ENCODE peak calls at places on chromosomes 16 and 17, in eight cellular contexts. H is mesendoderm, O is keratinocyte, Q is dorsolateral prefrontal cortex, V is BJ, J is stomach, I is pancreas, D is hepatocyte. W is an unnamed sample.
A peak's percentile ranks its signal among the peaks of the same experiment; 100 is the strongest.

GRCh38 chr17:16171613-16172012 is 43.7 kb downstream of the NCOR1 start:
- DNase-seq in V (peak; percentile 3), H (no peak), Q (no peak), J (peak; percentile 63), D (peak; percentile 14), O (no peak), I (no peak), W (no peak)

GRCh38 chr17:67258836-67259468 is 14.0 kb upstream of the HELZ start:
- DNase-seq in I (no peak), J (no peak), H (no peak), O (no peak), V (no peak), Q (no peak), D (no peak), W (no peak)

GRCh38 chr16:67884-68789 is 4.3 kb downstream of the RHBDF1 start:
- DNase-seq in Q (no peak), O (no peak), J (no peak), H (no peak), V (no peak), D (no peak), I (peak; percentile 60), W (no peak)

GRCh38 chr16:81624718-81625543 is 154.2 kb upstream of the PLCG2 start:
- DNase-seq in D (no peak), O (peak; percentile 68), J (no peak), V (no peak), I (no peak), H (no peak), Q (no peak), W (no peak)

GRCh38 chr16:57998484-57998883 is 2.0 kb downstream of the ZNF319 start:
- DNase-seq in V (no peak), I (no peak), J (peak; percentile 46), D (peak; percentile 52), Q (no peak), O (peak; percentile 38), H (peak; percentile 85), W (no peak)

GRCh38 chr17:73697872-73698271 is 53.6 kb upstream of the SDK2 start:
- DNase-seq in J (no peak), I (no peak), H (peak; percentile 25), Q (no peak), V (no peak), D (peak; percentile 46), O (no peak), W (no peak)

GRCh38 chr16:29862884-29863668 is at the start of gene CDIPT:
- DNase-seq in O (peak; percentile 79), D (peak; percentile 97), J (peak; percentile 94), Q (peak; percentile 94), V (peak; percentile 61), I (peak; percentile 96), H (peak; percentile 98), W (peak; percentile 90)

GRCh38 chr16:4257646-4258556 is 14.9 kb downstream of the TFAP4 start:
- DNase-seq in Q (no peak), O (no peak), V (no peak), I (no peak), H (no peak), D (no peak), J (no peak), W (no peak)

GRCh38 chr16:65666132-65666869 is 544.4 kb upstream of the CDH11 start:
- DNase-seq in I (no peak), J (no peak), H (no peak), V (no peak), D (peak; percentile 70), Q (no peak), O (no peak), W (no peak)

GRCh38 chr16:68086336-68086821 is 1.2 kb downstream of the NFATC3 start:
- DNase-seq in O (no peak), V (no peak), Q (no peak), J (no peak), D (no peak), I (no peak), H (peak; percentile 44), W (no peak)

GRCh38 chr16:10922328-10923145 is 19.7 kb downstream of the DEXI start:
- DNase-seq in V (no peak), O (no peak), D (no peak), I (no peak), H (no peak), Q (no peak), J (no peak), W (no peak)

DNA sequence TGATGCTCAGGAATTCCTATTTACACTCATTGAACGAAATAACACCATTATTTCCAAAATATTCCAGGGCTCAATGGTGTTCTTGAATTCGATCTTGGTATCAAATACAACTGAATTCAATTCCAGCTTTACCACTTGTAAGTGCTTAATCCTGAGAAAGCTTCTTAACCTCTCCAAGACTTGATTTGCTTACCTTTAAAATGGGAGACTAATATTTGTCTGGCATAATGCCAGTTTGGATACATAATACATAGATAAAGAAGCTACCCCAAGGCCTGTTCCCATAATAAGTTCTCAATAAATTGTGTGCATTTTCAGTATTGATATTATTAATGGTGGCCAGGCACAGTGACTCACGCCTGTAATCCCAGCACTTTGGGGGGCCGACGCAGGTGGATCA is 368.9 kb upstream of the MAF start:
- DNase-seq in H (no peak), I (no peak), O (no peak), J (no peak), V (no peak), D (no peak), Q (no peak), W (no peak)
- H3K4me3 ChIP-seq in H (no peak overlapping the region), I (no peak overlapping the region), O (no peak overlapping the region), J (no peak overlapping the region), V (no peak overlapping the region), D (no peak overlapping the region), Q (no peak overlapping the region), W (no peak overlapping the region)

DNA sequence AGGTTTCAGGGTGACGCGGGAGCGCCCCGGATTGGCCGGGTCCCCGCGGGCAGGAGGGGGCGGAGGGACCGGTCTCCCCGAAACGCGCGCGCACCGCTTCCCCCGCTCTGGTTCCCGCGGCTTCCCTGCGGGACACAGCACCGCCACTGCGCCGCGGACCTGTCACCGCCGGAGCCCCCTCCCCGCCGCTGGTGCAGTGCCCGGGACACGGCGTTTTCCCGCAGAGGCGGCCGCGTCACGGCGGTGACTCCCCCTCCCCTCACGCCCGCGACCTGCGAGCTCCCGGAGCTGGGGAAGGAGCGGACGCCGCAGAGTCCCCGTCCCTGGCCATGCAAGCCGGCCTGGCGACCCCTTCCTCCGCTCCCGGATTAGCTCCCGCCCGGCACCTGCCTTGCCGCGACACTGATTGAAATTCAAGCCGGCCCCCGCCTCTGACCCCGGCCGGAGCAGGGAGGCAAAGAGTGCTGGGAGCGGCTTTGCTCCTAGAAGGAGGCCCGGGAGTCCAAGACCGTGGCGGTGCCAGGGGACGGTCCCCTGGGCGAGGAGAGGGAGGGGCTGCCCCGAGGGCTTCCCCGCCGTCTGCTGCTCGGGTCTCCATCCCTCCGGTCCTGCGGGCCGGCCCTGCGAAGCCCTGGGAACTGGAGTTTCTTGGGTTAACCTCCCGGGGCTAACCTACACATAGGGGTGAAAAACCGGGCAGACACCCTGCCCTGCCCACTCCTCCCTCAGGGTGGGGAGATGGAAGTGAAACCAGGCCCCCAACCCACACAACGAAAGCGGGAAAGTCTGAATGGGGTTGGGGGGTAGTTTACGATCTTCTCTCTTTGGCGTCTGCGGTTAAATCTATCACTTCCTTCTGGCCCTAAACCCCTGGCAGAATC is 997 bp downstream of the RHBDL3 start:
- DNase-seq in O (no peak), I (no peak), H (peak; percentile 65), D (no peak), Q (no peak), J (no peak), V (no peak), W (no peak)
- H3K4me3 ChIP-seq in O (peak overlapping the region; percentile 18), I (peak overlapping the region; percentile 60), H (peak overlapping the region; percentile 41), D (peak overlapping the region; percentile 52), Q (peak overlapping the region; percentile 86), J (peak overlapping the region; percentile 69), V (peak overlapping the region; percentile 25), W (peak overlapping the region; percentile 47)

GRCh38 chr16:1403036-1403435 is 11.5 kb downstream of the UNKL start:
- DNase-seq in Q (no peak), I (no peak), V (no peak), O (no peak), H (no peak), D (no peak), J (no peak), W (no peak)

GRCh38 chr16:1408171-1408837 is 6.2 kb downstream of the UNKL start:
- DNase-seq in D (peak; percentile 97), O (no peak), I (peak; percentile 98), H (peak; percentile 85), Q (peak; percentile 95), J (peak; percentile 95), V (peak; percentile 23), W (peak; percentile 60)

GRCh38 chr16:1412847-1413246 is 1.7 kb downstream of the UNKL start:
- DNase-seq in Q (no peak), D (no peak), I (no peak), J (no peak), O (no peak), V (no peak), H (no peak), W (no peak)

GRCh38 chr16:1403733-1404132 is 10.8 kb downstream of the UNKL start:
- DNase-seq in O (no peak), D (no peak), I (no peak), J (no peak), V (no peak), Q (no peak), H (no peak), W (no peak)

GRCh38 chr16:1407749-1408148 is 6.8 kb downstream of the UNKL start:
- DNase-seq in O (no peak), J (no peak), D (no peak), V (no peak), Q (peak; percentile 44), H (no peak), I (no peak), W (no peak)
- H3K4me3 ChIP-seq in O (no peak overlapping the region), J (peak overlapping the region; percentile 43), D (no peak overlapping the region), V (peak overlapping the region; percentile 13), Q (peak overlapping the region; percentile 75), H (no peak overlapping the region), I (peak overlapping the region; percentile 36), W (peak overlapping the region; percentile 65)

GRCh38 chr16:88772871-88773811 is 11.9 kb downstream of the PIEZO1 start:
- DNase-seq in I (peak; percentile 83), J (no peak), Q (no peak), D (peak; percentile 83), H (peak; percentile 49), V (peak; percentile 71), O (no peak), W (peak; percentile 69)
- H3K4me3 ChIP-seq in I (no peak overlapping the region), J (no peak overlapping the region), Q (no peak overlapping the region), D (no peak overlapping the region), H (no peak overlapping the region), V (no peak overlapping the region), O (no peak overlapping the region), W (no peak overlapping the region)

DNA sequence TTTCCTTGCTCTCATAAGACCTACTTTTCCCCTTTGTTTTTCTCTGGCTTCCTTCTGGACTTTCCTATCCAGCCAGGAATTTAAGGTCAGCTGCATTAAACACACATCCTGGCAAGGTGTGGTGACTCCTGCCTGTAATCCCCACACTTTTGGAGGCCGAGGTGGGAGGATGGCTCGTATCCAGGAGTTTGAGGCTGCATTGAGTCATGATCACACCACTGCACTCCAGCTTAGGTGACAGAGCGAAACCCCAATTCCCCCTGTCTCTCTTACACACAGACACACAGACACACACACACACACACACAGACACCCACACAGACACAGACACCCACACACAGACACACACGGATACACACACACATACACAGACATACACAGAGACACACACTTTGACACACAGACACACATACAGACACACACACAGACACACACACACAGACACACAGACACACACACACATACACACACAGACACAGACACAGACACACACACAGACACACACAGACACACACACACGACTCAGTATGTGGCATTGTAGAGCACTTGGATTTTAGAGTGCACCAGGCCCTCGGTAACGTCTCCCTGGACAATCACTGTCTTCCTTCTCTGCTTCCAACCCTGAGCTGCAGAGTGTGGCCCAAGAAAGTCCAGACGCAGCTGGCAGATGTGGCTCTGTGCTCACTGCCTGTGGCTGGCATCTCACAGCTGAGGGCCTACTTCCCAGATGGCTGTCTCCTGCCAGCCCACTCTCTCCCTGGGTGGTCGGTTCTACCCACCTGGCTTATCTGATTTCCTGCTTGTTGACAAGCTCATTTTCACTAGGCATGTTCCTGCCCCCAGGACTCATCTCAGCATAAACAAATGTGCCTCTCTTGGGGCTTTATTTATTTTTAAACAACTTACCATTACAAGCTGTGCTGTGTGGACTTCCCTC is 39.0 kb downstream of the NLRP1 start:
- DNase-seq in Q (no peak), J (no peak), I (no peak), O (no peak), D (no peak), V (no peak), H (peak; percentile 6), W (no peak)
- H3K4me3 ChIP-seq in Q (no peak overlapping the region), J (no peak overlapping the region), I (no peak overlapping the region), O (no peak overlapping the region), D (no peak overlapping the region), V (no peak overlapping the region), H (no peak overlapping the region), W (no peak overlapping the region)

W was measured in skeletal muscle cell.